ENCODE peak calls at places on chromosomes 4 and X, in eight cellular contexts. Q is Karpas-422, T is right lobe of liver, B is PC-9, W is uterus, L is pancreas, Z is sigmoid colon, M is neuronal stem cell. H is an unnamed sample. For H3K36me3, the result is how much of the 10 kb centered on the place peaks cover.

GRCh38 chr4:15653864-15654391 is 1.2 kb downstream of the FBXL5 start:
- DNase-seq in Q (peak), T (no peak), B (no peak), W (no peak), L (no peak), Z (no peak), M (peak), H (peak)

GRCh38 chrX:134804779-134805178 is 146.5 kb upstream of the PLAC1 start:
- DNase-seq in Q (no peak), T (no peak), B (no peak), W (no peak), L (no peak), Z (no peak), M (no peak), H (no peak)

GRCh38 chrX:72652132-72652531 is 62.0 kb downstream of the PHKA1 start:
- DNase-seq in Q (no peak), T (no peak), B (no peak), W (no peak), L (no peak), Z (no peak), M (no peak), H (no peak)

GRCh38 chrX:131792356-131792749 is 230.7 kb upstream of the STK26 start:
- DNase-seq in Q (peak), T (peak), B (no peak), W (peak), L (peak), Z (peak), M (no peak), H (no peak)

GRCh38 chrX:40501456-40501855 is 79.3 kb upstream of the ATP6AP2 start:
- DNase-seq in Q (no peak), T (no peak), B (no peak), W (no peak), L (no peak), Z (no peak), M (no peak), H (no peak)

GRCh38 chr4:47719576-47719975 is 118.3 kb downstream of the CORIN start:
- DNase-seq in Q (no peak), T (no peak), B (no peak), W (no peak), L (no peak), Z (no peak), M (no peak), H (no peak)

GRCh38 chr4:112296949-112297483 is at the start of gene ALPK1:
- DNase-seq in Q (peak), T (no peak), B (peak), W (no peak), L (no peak), Z (no peak), M (no peak), H (no peak)

GRCh38 chr4:166577639-166578038 is 656.7 kb downstream of the SPOCK3 start:
- DNase-seq in Q (no peak), T (no peak), B (no peak), W (no peak), L (no peak), Z (no peak), M (no peak), H (no peak)

GRCh38 chr4:15436515-15436914 is 8.7 kb downstream of the C1QTNF7 start:
- DNase-seq in Q (no peak), T (no peak), B (no peak), W (no peak), L (no peak), Z (no peak), M (no peak), H (no peak)

GRCh38 chrX:118614150-118614549 is 113.3 kb upstream of the IL13RA1 start:
- DNase-seq in Q (no peak), T (no peak), B (no peak), W (no peak), L (no peak), Z (no peak), M (no peak), H (no peak)

GRCh38 chr4:954211-955020 is 19.0 kb downstream of the DGKQ start:
- DNase-seq in Q (no peak), T (no peak), B (no peak), W (no peak), L (no peak), Z (no peak), M (no peak), H (peak)
- H3K36me3 ChIP-seq in Q (under half), T (under half), B (under half), W (under half), L (under half), Z (under half), M (under half), H (under half)

GRCh38 chr4:82043809-82044137 is 330.0 kb downstream of the HNRNPD start:
- DNase-seq in Q (no peak), T (peak), B (no peak), W (no peak), L (peak), Z (no peak), M (no peak), H (no peak)
- H3K4me3 ChIP-seq in Q (no peak), T (peak), B (no peak), W (no peak), L (peak), Z (peak), M (peak), H (peak)

DNA sequence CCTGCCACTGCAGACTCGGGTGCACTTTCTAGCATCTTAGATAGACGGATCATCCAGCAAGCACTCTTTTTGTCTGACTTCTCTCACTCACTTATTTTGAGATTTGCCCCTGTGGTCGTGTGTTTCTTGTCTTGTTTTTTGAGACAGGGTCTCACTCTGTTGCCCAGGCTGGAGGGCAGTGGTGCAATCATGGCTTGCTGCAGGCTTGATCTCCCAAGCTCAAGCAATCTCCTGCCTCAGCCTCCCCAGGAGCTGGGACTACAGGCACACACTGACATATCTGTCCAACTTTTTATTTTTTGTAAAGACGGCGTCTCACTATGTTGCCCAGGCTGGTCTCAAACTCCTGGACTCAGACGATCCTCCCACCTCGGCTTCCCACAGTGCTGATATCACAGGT is 26.7 kb downstream of the FGFR3 start:
- DNase-seq in Q (no peak), T (no peak), B (no peak), W (no peak), L (no peak), Z (no peak), M (no peak), H (no peak)
- H3K36me3 ChIP-seq in Q (under half), T (under half), B (under half), W (under half), L (under half), Z (half or more), M (under half), H (under half)

GRCh38 chrX:13001961-13002671 is 27.2 kb downstream of the TMSB4X start:
- DNase-seq in Q (peak), T (no peak), B (peak), W (no peak), L (no peak), Z (no peak), M (no peak), H (no peak)

GRCh38 chrX:13001097-13001496 is 26.2 kb downstream of the TMSB4X start:
- DNase-seq in Q (no peak), T (no peak), B (peak), W (no peak), L (no peak), Z (no peak), M (no peak), H (no peak)

GRCh38 chrX:12997898-12998687 is 23.2 kb downstream of the TMSB4X start:
- DNase-seq in Q (no peak), T (no peak), B (no peak), W (no peak), L (no peak), Z (no peak), M (peak), H (no peak)

GRCh38 chrX:12999422-12999821 is 24.5 kb downstream of the TMSB4X start:
- DNase-seq in Q (peak), T (no peak), B (no peak), W (no peak), L (no peak), Z (no peak), M (no peak), H (no peak)

GRCh38 chrX:13000311-13000811 is 25.5 kb downstream of the TMSB4X start:
- DNase-seq in Q (peak), T (no peak), B (no peak), W (no peak), L (no peak), Z (no peak), M (no peak), H (no peak)
- H3K4me3 ChIP-seq in Q (peak), T (no peak), B (no peak), W (no peak), L (no peak), Z (no peak), M (no peak), H (no peak)

DNA sequence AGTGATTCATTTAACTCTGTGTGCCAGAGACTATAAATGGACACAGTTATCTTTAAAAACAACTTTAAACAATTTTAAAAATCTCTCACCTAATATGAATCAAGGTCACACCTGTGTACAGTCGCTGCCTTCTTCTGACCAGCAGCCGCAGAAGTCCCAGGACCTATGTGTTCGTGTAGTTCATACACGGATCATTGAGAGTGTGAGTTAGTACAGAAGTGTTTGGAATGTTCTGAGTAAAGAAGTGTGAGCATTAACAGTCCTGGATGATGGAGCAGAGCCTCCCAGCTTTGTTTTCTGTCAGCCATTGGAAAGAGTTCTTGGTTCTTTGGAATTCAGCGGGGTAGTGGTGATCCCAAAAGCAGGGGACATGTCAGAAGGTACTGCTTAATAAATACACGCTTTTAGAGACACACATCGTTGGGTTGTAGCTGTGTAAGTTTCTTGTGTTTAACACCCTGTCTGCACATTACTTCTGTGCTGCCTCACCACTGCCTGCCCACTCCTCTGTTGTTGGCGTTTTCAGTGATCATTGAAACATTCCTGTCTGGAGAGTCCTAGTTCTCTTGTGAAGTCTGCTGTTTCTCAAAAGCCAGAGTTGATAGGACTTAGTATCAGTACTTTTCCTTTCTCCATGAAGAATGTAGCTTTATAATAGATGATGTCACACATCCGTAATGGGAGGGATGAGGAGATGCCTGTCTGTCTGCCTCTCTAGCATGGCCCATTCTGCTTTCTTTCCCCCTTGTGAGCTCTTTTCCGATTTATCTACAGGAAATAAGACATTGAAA is 90.6 kb downstream of the PTTG2 start:
- DNase-seq in Q (no peak), T (no peak), B (no peak), W (no peak), L (no peak), Z (no peak), M (no peak), H (no peak)
- H3K36me3 ChIP-seq in Q (under half), T (under half), B (under half), W (under half), L (under half), Z (under half), M (under half), H (under half)

DNA sequence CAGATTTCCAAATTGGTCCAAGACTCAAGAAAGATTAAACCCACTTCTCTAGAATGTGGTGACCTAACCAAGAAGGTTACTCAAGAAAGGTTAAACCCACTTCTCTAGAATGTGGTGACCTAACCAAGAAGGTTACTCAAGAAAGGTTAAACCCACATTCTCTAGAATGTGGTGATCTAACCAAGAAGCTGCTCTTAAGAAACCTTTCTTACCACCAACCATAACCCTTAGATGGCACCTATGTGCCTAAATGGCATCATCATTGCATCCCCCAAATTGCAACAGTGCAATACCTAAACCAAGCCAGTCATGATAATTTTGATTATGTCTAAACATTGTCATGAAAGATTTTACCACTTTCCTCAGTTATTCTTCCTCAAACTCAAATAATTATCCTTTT is 49.2 kb downstream of the IDS start:
- DNase-seq in Q (no peak), T (no peak), B (no peak), W (no peak), L (no peak), Z (no peak), M (no peak), H (no peak)
- H3K4me3 ChIP-seq in Q (no peak), T (no peak), B (no peak), W (no peak), L (no peak), Z (no peak), M (no peak), H (no peak)

GRCh38 chrX:2147928-2148327 is 352.8 kb downstream of the DHRSX start:
- DNase-seq in Q (no peak), T (no peak), B (no peak), W (no peak), L (no peak), Z (no peak), M (no peak), H (no peak)
- H3K36me3 ChIP-seq in Q (under half), T (under half), B (under half), W (under half), L (under half), Z (under half), M (under half), H (under half)

DNA sequence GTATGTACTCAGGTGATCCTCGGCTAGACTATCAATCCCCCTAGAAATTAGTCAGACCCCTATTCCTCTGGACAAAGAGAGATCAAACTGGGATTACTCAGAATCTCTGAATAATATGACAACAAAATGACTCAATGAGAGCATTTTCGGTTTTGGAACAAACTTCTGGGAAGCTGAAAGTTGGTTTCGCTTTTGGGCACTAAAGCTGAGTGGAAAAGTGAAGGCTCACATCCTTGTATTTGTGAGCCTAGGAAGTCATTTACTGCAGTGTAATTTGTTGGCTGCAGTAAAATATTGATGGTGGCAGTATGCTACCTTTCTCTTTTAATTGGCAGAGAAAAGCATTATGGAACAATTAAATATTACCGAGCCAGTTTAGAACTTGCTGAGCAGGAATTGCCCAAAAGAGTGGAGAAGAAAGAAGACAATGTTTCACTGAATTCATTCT is 69.4 kb downstream of the AGTR2 start:
- DNase-seq in Q (no peak), T (no peak), B (peak), W (no peak), L (no peak), Z (no peak), M (no peak), H (no peak)
- H3K4me3 ChIP-seq in Q (no peak), T (no peak), B (peak), W (no peak), L (no peak), Z (no peak), M (no peak), H (no peak)

H was measured in H7.